ENCODE peak calls at places on chromosome X, in ten cellular contexts. I, P, S, V, Z, A, T, E, Q and L are unnamed samples.

GRCh38 chrX:8083276-8083675 is 87.8 kb downstream of the VCX2 start:
- DNase-seq in Q (no peak), A (no peak), I (no peak), T (no peak), S (no peak), V (no peak), P (no peak), E (peak; percentile 8), Z (no peak), L (no peak)

GRCh38 chrX:149825424-149825823 is 43.7 kb downstream of the MAGEA9 start:
- DNase-seq in Z (peak; percentile 11), A (no peak), T (peak; percentile 13), S (no peak), V (no peak), P (no peak), Q (peak; percentile 62), E (peak; percentile 17), I (no peak), L (no peak)

GRCh38 chrX:132710756-132711155 is 221.9 kb upstream of the MBNL3 start:
- DNase-seq in I (no peak), T (no peak), S (no peak), P (no peak), V (no peak), E (no peak), A (no peak), Z (no peak), Q (no peak), L (no peak)

GRCh38 chrX:40056420-40056819 is 41.3 kb downstream of the BCOR start:
- DNase-seq in P (no peak), I (no peak), Q (no peak), Z (no peak), T (no peak), V (no peak), A (no peak), S (no peak), E (no peak), L (no peak)

GRCh38 chrX:53685711-53686110 is 808 bp downstream of the HUWE1 start:
- DNase-seq in Z (no peak), I (no peak), V (no peak), A (no peak), E (peak; percentile 0), P (no peak), S (no peak), Q (no peak), T (no peak), L (no peak)

GRCh38 chrX:13077168-13077567 is 32.7 kb upstream of the FAM9C start:
- DNase-seq in Z (no peak), E (no peak), V (no peak), I (no peak), T (no peak), P (no peak), S (no peak), A (no peak), Q (no peak), L (no peak)

GRCh38 chrX:30906726-30907125 is 17.7 kb upstream of the TAB3 start:
- DNase-seq in I (no peak), Q (no peak), A (no peak), Z (no peak), S (no peak), T (no peak), P (no peak), E (peak; percentile 5), V (no peak), L (no peak)

GRCh38 chrX:106415276-106415895 is 196.4 kb upstream of the RADX start:
- DNase-seq in P (no peak), T (no peak), Z (peak; percentile 14), Q (peak; percentile 1), I (no peak), A (no peak), E (peak; percentile 26), V (peak; percentile 19), S (no peak), L (no peak)

GRCh38 chrX:51461053-51462050 is 35.0 kb downstream of the NUDT11 start:
- DNase-seq in A (peak; percentile 5), Z (no peak), I (no peak), P (no peak), V (peak; percentile 37), S (no peak), T (no peak), Q (peak; percentile 2), E (peak; percentile 46), L (no peak)

GRCh38 chrX:42616981-42617380 is 161.0 kb downstream of the PPP1R2C start:
- DNase-seq in Q (no peak), T (no peak), A (no peak), V (no peak), S (no peak), Z (no peak), I (no peak), E (no peak), P (no peak), L (no peak)

GRCh38 chrX:10110984-10111363 is 45.8 kb upstream of the CLCN4 start:
- DNase-seq in S (no peak), T (peak; percentile 32), V (no peak), I (peak; percentile 32), P (no peak), A (no peak), E (no peak), Q (peak; percentile 59), Z (no peak), L (no peak)

GRCh38 chrX:37697169-37697760 is 11.7 kb downstream of the XK start:
- DNase-seq in T (no peak), P (peak; percentile 64), V (no peak), Z (no peak), E (no peak), A (no peak), S (no peak), Q (no peak), I (no peak), L (no peak)

GRCh38 chrX:331772-332495 is 13.3 kb upstream of the GTPBP6 start:
- DNase-seq in T (no peak), S (no peak), Z (peak; percentile 53), V (no peak), A (no peak), P (no peak), I (no peak), E (no peak), Q (no peak), L (no peak)

GRCh38 chrX:1477801-1478458 is 25.2 kb upstream of the ASMTL start:
- DNase-seq in I (no peak), A (no peak), Z (no peak), T (no peak), P (no peak), S (no peak), V (no peak), E (no peak), Q (peak; percentile 8), L (no peak)

GRCh38 chrX:42686706-42687105 is 91.3 kb downstream of the PPP1R2C start:
- DNase-seq in E (no peak), Q (no peak), V (no peak), A (no peak), Z (no peak), T (no peak), P (no peak), S (no peak), I (no peak), L (no peak)

GRCh38 chrX:56788717-56789122 is 59.7 kb downstream of the NBDY start:
- DNase-seq in E (peak; percentile 57), S (no peak), V (no peak), A (no peak), T (no peak), Z (no peak), I (peak; percentile 34), Q (no peak), P (peak; percentile 58), L (no peak)

GRCh38 chrX:103276581-103277002 is at the start of gene TCEAL5:
- DNase-seq in T (no peak), P (no peak), A (no peak), S (no peak), E (no peak), Z (no peak), V (no peak), Q (no peak), I (no peak), L (no peak)

GRCh38 chrX:30653415-30654131 is at the start of gene GK:
- DNase-seq in A (no peak), V (peak; percentile 23), P (no peak), Q (no peak), T (peak; percentile 3), E (no peak), S (no peak), I (peak; percentile 1), Z (peak; percentile 7), L (no peak)

GRCh38 chrX:20527458-20528099 is 260.9 kb upstream of the RPS6KA3 start:
- DNase-seq in A (no peak), E (peak; percentile 39), T (no peak), V (no peak), P (no peak), Q (no peak), S (peak; percentile 3), Z (peak; percentile 23), I (no peak), L (no peak)

GRCh38 chrX:155417769-155418168 is 35.9 kb downstream of the F8A2 start:
- DNase-seq in P (no peak), Q (no peak), A (no peak), V (no peak), T (no peak), I (no peak), Z (no peak), S (no peak), E (no peak), L (no peak)

GRCh38 chrX:132956421-132957210 is 1.8 kb downstream of the HS6ST2 start:
- DNase-seq in I (no peak), T (no peak), A (no peak), P (no peak), S (no peak), Z (peak; percentile 14), Q (no peak), V (no peak), E (no peak), L (no peak)